ENCODE peak calls at places on chromosome 22, in ten cellular contexts. One of them, this sample, is unnamed.

GRCh38 chr22:27989758-27990450 is 70.8 kb upstream of the PITPNB start:
- DNase-seq in iris pigment epithelial cell: no peak
- DNase-seq in activated T-cell treated with anti-CD3 and anti-CD28 coated beads, Interleukin-2, amount 50 U/mL, for 72 hours: no peak
- DNase-seq in activated naive CD4-positive, alpha-beta T cell treated with anti-CD3 and anti-CD28 coated beads, Interleukin-2, amount 50 U/mL, for 16 hours: no peak
- DNase-seq in HEK293T: no peak
- DNase-seq in ELR: no peak
- DNase-seq in SJSA1: no peak
- DNase-seq in fibroblast of villous mesenchyme: no peak
- DNase-seq in stimulated activated CD8-positive, alpha-beta memory T cell treated with anti-CD3 and anti-CD28 coated beads, Interleukin-15, amount 100 ng/mL, for 4 hours: no peak
- DNase-seq in breast epithelium: no peak
- DNase-seq in this sample: no peak

GRCh38 chr22:50306753-50307749 is at the start of gene PLXNB2:
- DNase-seq in iris pigment epithelial cell: peak
- DNase-seq in activated T-cell treated with anti-CD3 and anti-CD28 coated beads, Interleukin-2, amount 50 U/mL, for 72 hours: peak
- DNase-seq in activated naive CD4-positive, alpha-beta T cell treated with anti-CD3 and anti-CD28 coated beads, Interleukin-2, amount 50 U/mL, for 16 hours: peak
- DNase-seq in HEK293T: peak
- DNase-seq in ELR: peak
- DNase-seq in SJSA1: peak
- DNase-seq in fibroblast of villous mesenchyme: peak
- DNase-seq in stimulated activated CD8-positive, alpha-beta memory T cell treated with anti-CD3 and anti-CD28 coated beads, Interleukin-15, amount 100 ng/mL, for 4 hours: no peak
- DNase-seq in breast epithelium: peak
- DNase-seq in this sample: peak

GRCh38 chr22:24176630-24177029 is 4.7 kb upstream of the SUSD2 start:
- DNase-seq in iris pigment epithelial cell: no peak
- DNase-seq in activated T-cell treated with anti-CD3 and anti-CD28 coated beads, Interleukin-2, amount 50 U/mL, for 72 hours: no peak
- DNase-seq in activated naive CD4-positive, alpha-beta T cell treated with anti-CD3 and anti-CD28 coated beads, Interleukin-2, amount 50 U/mL, for 16 hours: no peak
- DNase-seq in HEK293T: no peak
- DNase-seq in ELR: no peak
- DNase-seq in SJSA1: no peak
- DNase-seq in fibroblast of villous mesenchyme: no peak
- DNase-seq in stimulated activated CD8-positive, alpha-beta memory T cell treated with anti-CD3 and anti-CD28 coated beads, Interleukin-15, amount 100 ng/mL, for 4 hours: no peak
- DNase-seq in breast epithelium: no peak
- DNase-seq in this sample: no peak

GRCh38 chr22:17102297-17102667 is 17.5 kb downstream of the IL17RA start:
- DNase-seq in iris pigment epithelial cell: no peak
- DNase-seq in activated T-cell treated with anti-CD3 and anti-CD28 coated beads, Interleukin-2, amount 50 U/mL, for 72 hours: no peak
- DNase-seq in activated naive CD4-positive, alpha-beta T cell treated with anti-CD3 and anti-CD28 coated beads, Interleukin-2, amount 50 U/mL, for 16 hours: no peak
- DNase-seq in HEK293T: no peak
- DNase-seq in ELR: no peak
- DNase-seq in SJSA1: no peak
- DNase-seq in fibroblast of villous mesenchyme: no peak
- DNase-seq in stimulated activated CD8-positive, alpha-beta memory T cell treated with anti-CD3 and anti-CD28 coated beads, Interleukin-15, amount 100 ng/mL, for 4 hours: no peak
- DNase-seq in breast epithelium: no peak
- DNase-seq in this sample: no peak

GRCh38 chr22:17483670-17484372 is 79.5 kb upstream of the SLC25A18 start:
- DNase-seq in iris pigment epithelial cell: peak
- DNase-seq in activated T-cell treated with anti-CD3 and anti-CD28 coated beads, Interleukin-2, amount 50 U/mL, for 72 hours: no peak
- DNase-seq in activated naive CD4-positive, alpha-beta T cell treated with anti-CD3 and anti-CD28 coated beads, Interleukin-2, amount 50 U/mL, for 16 hours: no peak
- DNase-seq in HEK293T: no peak
- DNase-seq in ELR: no peak
- DNase-seq in SJSA1: no peak
- DNase-seq in fibroblast of villous mesenchyme: no peak
- DNase-seq in stimulated activated CD8-positive, alpha-beta memory T cell treated with anti-CD3 and anti-CD28 coated beads, Interleukin-15, amount 100 ng/mL, for 4 hours: no peak
- DNase-seq in breast epithelium: no peak
- DNase-seq in this sample: no peak

GRCh38 chr22:24059121-24059520 is 48.0 kb downstream of the CABIN1 start:
- DNase-seq in iris pigment epithelial cell: peak
- DNase-seq in activated T-cell treated with anti-CD3 and anti-CD28 coated beads, Interleukin-2, amount 50 U/mL, for 72 hours: no peak
- DNase-seq in activated naive CD4-positive, alpha-beta T cell treated with anti-CD3 and anti-CD28 coated beads, Interleukin-2, amount 50 U/mL, for 16 hours: no peak
- DNase-seq in HEK293T: no peak
- DNase-seq in ELR: peak
- DNase-seq in SJSA1: no peak
- DNase-seq in fibroblast of villous mesenchyme: peak
- DNase-seq in stimulated activated CD8-positive, alpha-beta memory T cell treated with anti-CD3 and anti-CD28 coated beads, Interleukin-15, amount 100 ng/mL, for 4 hours: no peak
- DNase-seq in breast epithelium: no peak
- DNase-seq in this sample: no peak

GRCh38 chr22:42993651-42994275 is 21.2 kb downstream of the PACSIN2 start:
- DNase-seq in iris pigment epithelial cell: peak
- DNase-seq in activated T-cell treated with anti-CD3 and anti-CD28 coated beads, Interleukin-2, amount 50 U/mL, for 72 hours: no peak
- DNase-seq in activated naive CD4-positive, alpha-beta T cell treated with anti-CD3 and anti-CD28 coated beads, Interleukin-2, amount 50 U/mL, for 16 hours: no peak
- DNase-seq in HEK293T: no peak
- DNase-seq in ELR: no peak
- DNase-seq in SJSA1: peak
- DNase-seq in fibroblast of villous mesenchyme: peak
- DNase-seq in stimulated activated CD8-positive, alpha-beta memory T cell treated with anti-CD3 and anti-CD28 coated beads, Interleukin-15, amount 100 ng/mL, for 4 hours: no peak
- DNase-seq in breast epithelium: no peak
- DNase-seq in this sample: no peak

GRCh38 chr22:35617137-35617755 is at the start of gene MB:
- DNase-seq in iris pigment epithelial cell: no peak
- DNase-seq in activated T-cell treated with anti-CD3 and anti-CD28 coated beads, Interleukin-2, amount 50 U/mL, for 72 hours: no peak
- DNase-seq in activated naive CD4-positive, alpha-beta T cell treated with anti-CD3 and anti-CD28 coated beads, Interleukin-2, amount 50 U/mL, for 16 hours: no peak
- DNase-seq in HEK293T: no peak
- DNase-seq in ELR: no peak
- DNase-seq in SJSA1: no peak
- DNase-seq in fibroblast of villous mesenchyme: no peak
- DNase-seq in stimulated activated CD8-positive, alpha-beta memory T cell treated with anti-CD3 and anti-CD28 coated beads, Interleukin-15, amount 100 ng/mL, for 4 hours: no peak
- DNase-seq in breast epithelium: no peak
- DNase-seq in this sample: no peak

GRCh38 chr22:42641801-42642413 is 1.5 kb upstream of the ATP5MGL start:
- DNase-seq in iris pigment epithelial cell: no peak
- DNase-seq in activated T-cell treated with anti-CD3 and anti-CD28 coated beads, Interleukin-2, amount 50 U/mL, for 72 hours: no peak
- DNase-seq in activated naive CD4-positive, alpha-beta T cell treated with anti-CD3 and anti-CD28 coated beads, Interleukin-2, amount 50 U/mL, for 16 hours: no peak
- DNase-seq in HEK293T: no peak
- DNase-seq in ELR: no peak
- DNase-seq in SJSA1: no peak
- DNase-seq in fibroblast of villous mesenchyme: peak
- DNase-seq in stimulated activated CD8-positive, alpha-beta memory T cell treated with anti-CD3 and anti-CD28 coated beads, Interleukin-15, amount 100 ng/mL, for 4 hours: no peak
- DNase-seq in breast epithelium: no peak
- DNase-seq in this sample: no peak

GRCh38 chr22:19761500-19762314 is 1.1 kb downstream of the TBX1 start:
- DNase-seq in iris pigment epithelial cell: no peak
- DNase-seq in activated T-cell treated with anti-CD3 and anti-CD28 coated beads, Interleukin-2, amount 50 U/mL, for 72 hours: no peak
- DNase-seq in activated naive CD4-positive, alpha-beta T cell treated with anti-CD3 and anti-CD28 coated beads, Interleukin-2, amount 50 U/mL, for 16 hours: no peak
- DNase-seq in HEK293T: peak
- DNase-seq in ELR: no peak
- DNase-seq in SJSA1: peak
- DNase-seq in fibroblast of villous mesenchyme: no peak
- DNase-seq in stimulated activated CD8-positive, alpha-beta memory T cell treated with anti-CD3 and anti-CD28 coated beads, Interleukin-15, amount 100 ng/mL, for 4 hours: no peak
- DNase-seq in breast epithelium: no peak
- DNase-seq in this sample: no peak

GRCh38 chr22:45638834-45639746 is 32.5 kb upstream of the ATXN10 start:
- DNase-seq in iris pigment epithelial cell: peak
- DNase-seq in activated T-cell treated with anti-CD3 and anti-CD28 coated beads, Interleukin-2, amount 50 U/mL, for 72 hours: no peak
- DNase-seq in activated naive CD4-positive, alpha-beta T cell treated with anti-CD3 and anti-CD28 coated beads, Interleukin-2, amount 50 U/mL, for 16 hours: no peak
- DNase-seq in HEK293T: no peak
- DNase-seq in ELR: peak
- DNase-seq in SJSA1: peak
- DNase-seq in fibroblast of villous mesenchyme: peak
- DNase-seq in stimulated activated CD8-positive, alpha-beta memory T cell treated with anti-CD3 and anti-CD28 coated beads, Interleukin-15, amount 100 ng/mL, for 4 hours: no peak
- DNase-seq in breast epithelium: no peak
- DNase-seq in this sample: no peak

GRCh38 chr22:32562916-32563315 is 88.3 kb downstream of the FBXO7 start:
- DNase-seq in iris pigment epithelial cell: no peak
- DNase-seq in activated T-cell treated with anti-CD3 and anti-CD28 coated beads, Interleukin-2, amount 50 U/mL, for 72 hours: no peak
- DNase-seq in activated naive CD4-positive, alpha-beta T cell treated with anti-CD3 and anti-CD28 coated beads, Interleukin-2, amount 50 U/mL, for 16 hours: no peak
- DNase-seq in HEK293T: no peak
- DNase-seq in ELR: no peak
- DNase-seq in SJSA1: no peak
- DNase-seq in fibroblast of villous mesenchyme: no peak
- DNase-seq in stimulated activated CD8-positive, alpha-beta memory T cell treated with anti-CD3 and anti-CD28 coated beads, Interleukin-15, amount 100 ng/mL, for 4 hours: no peak
- DNase-seq in breast epithelium: no peak
- DNase-seq in this sample: no peak

GRCh38 chr22:18062421-18062820 is 15.4 kb upstream of the PEX26 start:
- DNase-seq in iris pigment epithelial cell: no peak
- DNase-seq in activated T-cell treated with anti-CD3 and anti-CD28 coated beads, Interleukin-2, amount 50 U/mL, for 72 hours: no peak
- DNase-seq in activated naive CD4-positive, alpha-beta T cell treated with anti-CD3 and anti-CD28 coated beads, Interleukin-2, amount 50 U/mL, for 16 hours: no peak
- DNase-seq in HEK293T: no peak
- DNase-seq in ELR: peak
- DNase-seq in SJSA1: no peak
- DNase-seq in fibroblast of villous mesenchyme: no peak
- DNase-seq in stimulated activated CD8-positive, alpha-beta memory T cell treated with anti-CD3 and anti-CD28 coated beads, Interleukin-15, amount 100 ng/mL, for 4 hours: no peak
- DNase-seq in breast epithelium: no peak
- DNase-seq in this sample: no peak

GRCh38 chr22:25051983-25052710 is 99.6 kb downstream of the KIAA1671 start:
- DNase-seq in iris pigment epithelial cell: no peak
- DNase-seq in activated T-cell treated with anti-CD3 and anti-CD28 coated beads, Interleukin-2, amount 50 U/mL, for 72 hours: no peak
- DNase-seq in activated naive CD4-positive, alpha-beta T cell treated with anti-CD3 and anti-CD28 coated beads, Interleukin-2, amount 50 U/mL, for 16 hours: no peak
- DNase-seq in HEK293T: no peak
- DNase-seq in ELR: no peak
- DNase-seq in SJSA1: no peak
- DNase-seq in fibroblast of villous mesenchyme: no peak
- DNase-seq in stimulated activated CD8-positive, alpha-beta memory T cell treated with anti-CD3 and anti-CD28 coated beads, Interleukin-15, amount 100 ng/mL, for 4 hours: no peak
- DNase-seq in breast epithelium: no peak
- DNase-seq in this sample: no peak

GRCh38 chr22:43381693-43382092 is 30.1 kb upstream of the MPPED1 start:
- DNase-seq in iris pigment epithelial cell: peak
- DNase-seq in activated T-cell treated with anti-CD3 and anti-CD28 coated beads, Interleukin-2, amount 50 U/mL, for 72 hours: no peak
- DNase-seq in activated naive CD4-positive, alpha-beta T cell treated with anti-CD3 and anti-CD28 coated beads, Interleukin-2, amount 50 U/mL, for 16 hours: no peak
- DNase-seq in HEK293T: no peak
- DNase-seq in ELR: no peak
- DNase-seq in SJSA1: no peak
- DNase-seq in fibroblast of villous mesenchyme: peak
- DNase-seq in stimulated activated CD8-positive, alpha-beta memory T cell treated with anti-CD3 and anti-CD28 coated beads, Interleukin-15, amount 100 ng/mL, for 4 hours: no peak
- DNase-seq in breast epithelium: no peak
- DNase-seq in this sample: no peak

GRCh38 chr22:49953027-49953679 is 7.4 kb upstream of the PIM3 start:
- DNase-seq in iris pigment epithelial cell: no peak
- DNase-seq in activated T-cell treated with anti-CD3 and anti-CD28 coated beads, Interleukin-2, amount 50 U/mL, for 72 hours: no peak
- DNase-seq in activated naive CD4-positive, alpha-beta T cell treated with anti-CD3 and anti-CD28 coated beads, Interleukin-2, amount 50 U/mL, for 16 hours: no peak
- DNase-seq in HEK293T: no peak
- DNase-seq in ELR: no peak
- DNase-seq in SJSA1: no peak
- DNase-seq in fibroblast of villous mesenchyme: no peak
- DNase-seq in stimulated activated CD8-positive, alpha-beta memory T cell treated with anti-CD3 and anti-CD28 coated beads, Interleukin-15, amount 100 ng/mL, for 4 hours: no peak
- DNase-seq in breast epithelium: no peak
- DNase-seq in this sample: no peak

GRCh38 chr22:43393845-43394474 is 17.9 kb upstream of the MPPED1 start:
- DNase-seq in iris pigment epithelial cell: no peak
- DNase-seq in activated T-cell treated with anti-CD3 and anti-CD28 coated beads, Interleukin-2, amount 50 U/mL, for 72 hours: no peak
- DNase-seq in activated naive CD4-positive, alpha-beta T cell treated with anti-CD3 and anti-CD28 coated beads, Interleukin-2, amount 50 U/mL, for 16 hours: no peak
- DNase-seq in HEK293T: no peak
- DNase-seq in ELR: no peak
- DNase-seq in SJSA1: no peak
- DNase-seq in fibroblast of villous mesenchyme: no peak
- DNase-seq in stimulated activated CD8-positive, alpha-beta memory T cell treated with anti-CD3 and anti-CD28 coated beads, Interleukin-15, amount 100 ng/mL, for 4 hours: no peak
- DNase-seq in breast epithelium: no peak
- DNase-seq in this sample: no peak

GRCh38 chr22:25059438-25059837 is 106.9 kb downstream of the KIAA1671 start:
- DNase-seq in iris pigment epithelial cell: no peak
- DNase-seq in activated T-cell treated with anti-CD3 and anti-CD28 coated beads, Interleukin-2, amount 50 U/mL, for 72 hours: no peak
- DNase-seq in activated naive CD4-positive, alpha-beta T cell treated with anti-CD3 and anti-CD28 coated beads, Interleukin-2, amount 50 U/mL, for 16 hours: no peak
- DNase-seq in HEK293T: no peak
- DNase-seq in ELR: no peak
- DNase-seq in SJSA1: no peak
- DNase-seq in fibroblast of villous mesenchyme: no peak
- DNase-seq in stimulated activated CD8-positive, alpha-beta memory T cell treated with anti-CD3 and anti-CD28 coated beads, Interleukin-15, amount 100 ng/mL, for 4 hours: no peak
- DNase-seq in breast epithelium: no peak
- DNase-seq in this sample: no peak

GRCh38 chr22:17095538-17095937 is 10.7 kb downstream of the IL17RA start:
- DNase-seq in iris pigment epithelial cell: no peak
- DNase-seq in activated T-cell treated with anti-CD3 and anti-CD28 coated beads, Interleukin-2, amount 50 U/mL, for 72 hours: no peak
- DNase-seq in activated naive CD4-positive, alpha-beta T cell treated with anti-CD3 and anti-CD28 coated beads, Interleukin-2, amount 50 U/mL, for 16 hours: no peak
- DNase-seq in HEK293T: peak
- DNase-seq in ELR: peak
- DNase-seq in SJSA1: no peak
- DNase-seq in fibroblast of villous mesenchyme: no peak
- DNase-seq in stimulated activated CD8-positive, alpha-beta memory T cell treated with anti-CD3 and anti-CD28 coated beads, Interleukin-15, amount 100 ng/mL, for 4 hours: no peak
- DNase-seq in breast epithelium: no peak
- DNase-seq in this sample: no peak

GRCh38 chr22:22666307-22667091 is 22.1 kb downstream of the GGTLC2 start:
- DNase-seq in iris pigment epithelial cell: peak
- DNase-seq in activated T-cell treated with anti-CD3 and anti-CD28 coated beads, Interleukin-2, amount 50 U/mL, for 72 hours: peak
- DNase-seq in activated naive CD4-positive, alpha-beta T cell treated with anti-CD3 and anti-CD28 coated beads, Interleukin-2, amount 50 U/mL, for 16 hours: no peak
- DNase-seq in HEK293T: peak
- DNase-seq in ELR: peak
- DNase-seq in SJSA1: peak
- DNase-seq in fibroblast of villous mesenchyme: peak
- DNase-seq in stimulated activated CD8-positive, alpha-beta memory T cell treated with anti-CD3 and anti-CD28 coated beads, Interleukin-15, amount 100 ng/mL, for 4 hours: no peak
- DNase-seq in breast epithelium: no peak
- DNase-seq in this sample: no peak

This sample was measured in midbrain.